ENCODE peak calls at places on chromosomes 6 and 20, in six cellular contexts. I is GM23338, J is SHP77 treated with DMSO at 0.1 percent for 48 hours, P is Right ventricle myocardium superior, C is GM10248, L is NAMALWA. T is an unnamed sample.
A peak's percentile ranks its signal among the peaks of the same experiment; 100 is the strongest.

GRCh38 chr20:64092258-64093012 is 8.2 kb upstream of the LKAAEAR1 start:
- DNase-seq in C (no peak), P (no peak), J (no peak), L (no peak), I (no peak), T (no peak)

GRCh38 chr20:50999355-50999754 is 23.6 kb downstream of the KCNG1 start:
- DNase-seq in C (no peak), P (no peak), I (no peak), J (no peak), L (no peak), T (no peak)

GRCh38 chr6:89580997-89581666 is 57.4 kb downstream of the LYRM2 start:
- DNase-seq in I (no peak), L (no peak), P (no peak), J (no peak), C (no peak), T (no peak)

GRCh38 chr6:106110167-106110826 is 24.2 kb downstream of the PRDM1 start:
- DNase-seq in J (no peak), C (no peak), L (no peak), P (no peak), I (no peak), T (no peak)

GRCh38 chr6:152635949-152636674 is 1.1 kb downstream of the SYNE1 start:
- DNase-seq in J (no peak), C (peak; percentile 14), I (peak; percentile 66), L (no peak), P (peak; percentile 56), T (peak; percentile 10)

GRCh38 chr6:15631380-15631913 is 31.4 kb downstream of the DTNBP1 start:
- DNase-seq in P (no peak), J (no peak), I (no peak), C (no peak), L (no peak), T (no peak)

GRCh38 chr6:158321960-158322359 is 9.7 kb downstream of the TULP4 start:
- DNase-seq in I (no peak), C (no peak), L (no peak), J (no peak), P (no peak), T (peak; percentile 67)

GRCh38 chr6:170476360-170476759 is 76.7 kb downstream of the PSMB1 start:
- DNase-seq in J (no peak), I (no peak), P (no peak), L (no peak), C (no peak), T (no peak)

GRCh38 chr6:121759370-121759769 is 323.9 kb downstream of the GJA1 start:
- DNase-seq in L (no peak), I (no peak), J (no peak), P (no peak), C (peak; percentile 24), T (no peak)

GRCh38 chr6:52155791-52156576 is 30.2 kb upstream of the IL17A start:
- DNase-seq in C (peak; percentile 24), I (peak; percentile 51), P (no peak), L (no peak), J (no peak), T (peak; percentile 31)

GRCh38 chr20:24697411-24697810 is 228.0 kb downstream of the SYNDIG1 start:
- DNase-seq in I (no peak), C (peak; percentile 8), J (no peak), P (no peak), L (no peak), T (no peak)

GRCh38 chr6:158717341-158718328 is 67.8 kb downstream of the SYTL3 start:
- DNase-seq in I (no peak), J (no peak), L (peak; percentile 40), P (no peak), C (peak; percentile 71), T (no peak)

GRCh38 chr6:43916924-43917877 is 147.2 kb downstream of the VEGFA start:
- DNase-seq in P (peak; percentile 60), L (no peak), I (no peak), J (no peak), C (no peak), T (no peak)

GRCh38 chr6:167510648-167511047 is 185.8 kb downstream of the TTLL2 start:
- DNase-seq in P (no peak), C (no peak), L (no peak), I (no peak), J (no peak), T (no peak)

GRCh38 chr6:41922154-41922553 is 855 bp downstream of the BYSL start:
- DNase-seq in P (no peak), L (peak; percentile 34), J (no peak), I (peak; percentile 31), C (no peak), T (no peak)

GRCh38 chr20:45545754-45546453 is 1.3 kb downstream of the EPPIN start:
- DNase-seq in P (no peak), I (peak; percentile 82), L (peak; percentile 30), J (no peak), C (no peak), T (peak; percentile 5)

GRCh38 chr6:35776364-35777215 is at the start of gene CLPSL2:
- DNase-seq in J (no peak), P (no peak), C (peak; percentile 45), I (peak; percentile 84), L (no peak), T (no peak)

GRCh38 chr6:154928325-154928922 is 66.7 kb upstream of the TIAM2 start:
- DNase-seq in L (peak; percentile 78), I (peak; percentile 93), J (peak; percentile 54), C (peak; percentile 73), P (no peak), T (peak; percentile 72)

T was measured in lung microvascular endothelial cell.